ENCODE peak calls at places on chromosome 15, in seven cellular contexts. N, Q, A, S, G, M and Z are unnamed samples. For H3K4me1, the result is how much of the 10 kb centered on the place peaks cover.

GRCh38 chr15:66765478-66766281 is 63.6 kb downstream of the SMAD6 start:
- DNase-seq in N (no peak), Q (no peak), A (no peak), S (peak), G (no peak), M (peak), Z (peak)

GRCh38 chr15:95284933-95285401 is 1045.5 kb upstream of the NR2F2 start:
- DNase-seq in N (no peak), Q (no peak), A (no peak), S (peak), G (peak), M (no peak), Z (no peak)

GRCh38 chr15:56817266-56817665 is 84.0 kb upstream of the ZNF280D start:
- DNase-seq in N (no peak), Q (no peak), A (no peak), S (peak), G (peak), M (no peak), Z (no peak)

GRCh38 chr15:30649952-30650929 is 24.3 kb downstream of the ARHGAP11B start:
- DNase-seq in N (no peak), Q (no peak), A (no peak), S (no peak), G (peak), M (no peak), Z (no peak)

GRCh38 chr15:98649996-98650870 is 1.9 kb downstream of the IGF1R start:
- DNase-seq in N (peak), Q (peak), A (peak), S (peak), G (peak), M (peak), Z (peak)

GRCh38 chr15:73876779-73877178 is 3.4 kb downstream of the TBC1D21 start:
- DNase-seq in N (no peak), Q (no peak), A (no peak), S (no peak), G (peak), M (no peak), Z (no peak)

GRCh38 chr15:55615445-55615844 is 27.3 kb upstream of the PYGO1 start:
- DNase-seq in N (no peak), Q (no peak), A (no peak), S (no peak), G (no peak), M (no peak), Z (no peak)

GRCh38 chr15:98405013-98405412 is 243.3 kb upstream of the IGF1R start:
- DNase-seq in N (no peak), Q (no peak), A (no peak), S (no peak), G (no peak), M (no peak), Z (no peak)

GRCh38 chr15:97747342-97747741 is 213.2 kb upstream of the ARRDC4 start:
- DNase-seq in N (no peak), Q (no peak), A (no peak), S (no peak), G (peak), M (no peak), Z (no peak)

GRCh38 chr15:75729304-75730069 is 16.8 kb upstream of the CSPG4 start:
- DNase-seq in N (no peak), Q (no peak), A (no peak), S (no peak), G (no peak), M (no peak), Z (no peak)

GRCh38 chr15:67322481-67322880 is 67.9 kb downstream of the IQCH start:
- DNase-seq in N (no peak), Q (no peak), A (no peak), S (peak), G (no peak), M (no peak), Z (no peak)

GRCh38 chr15:85800460-85801123 is 5.9 kb upstream of the KLHL25 start:
- DNase-seq in N (peak), Q (peak), A (no peak), S (peak), G (peak), M (peak), Z (peak)

GRCh38 chr15:88309363-88309762 is 52.8 kb upstream of the NTRK3 start:
- DNase-seq in N (no peak), Q (no peak), A (no peak), S (no peak), G (peak), M (no peak), Z (no peak)

GRCh38 chr15:78714890-78715289 is 73.9 kb upstream of the CHRNB4 start:
- DNase-seq in N (no peak), Q (no peak), A (peak), S (peak), G (no peak), M (no peak), Z (no peak)

GRCh38 chr15:44812029-44812517 is 75.7 kb downstream of the TRIM69 start:
- DNase-seq in N (no peak), Q (no peak), A (no peak), S (no peak), G (no peak), M (peak), Z (no peak)

GRCh38 chr15:22867886-22868285 is 29.4 kb downstream of the NIPA2 start:
- DNase-seq in N (no peak), Q (no peak), A (no peak), S (no peak), G (no peak), M (no peak), Z (no peak)

GRCh38 chr15:95170587-95171380 is 939.4 kb downstream of the MCTP2 start:
- DNase-seq in N (no peak), Q (no peak), A (no peak), S (no peak), G (no peak), M (no peak), Z (no peak)

GRCh38 chr15:86647810-86648440 is 568.3 kb downstream of the AGBL1 start:
- DNase-seq in N (no peak), Q (no peak), A (no peak), S (no peak), G (no peak), M (no peak), Z (no peak)

GRCh38 chr15:65952425-65953053 is 83.2 kb downstream of the RAB11A start:
- DNase-seq in N (no peak), Q (peak), A (no peak), S (peak), G (peak), M (no peak), Z (no peak)

GRCh38 chr15:89665449-89666146 is 10.3 kb upstream of the KIF7 start:
- DNase-seq in N (peak), Q (peak), A (no peak), S (peak), G (peak), M (peak), Z (peak)

GRCh38 chr15:47374222-47374621 is 343.1 kb upstream of the SEMA6D start:
- DNase-seq in N (no peak), Q (no peak), A (no peak), S (no peak), G (peak), M (no peak), Z (no peak)

GRCh38 chr15:101269479-101270223 is 7.6 kb downstream of the SELENOS start:
- DNase-seq in N (peak), Q (no peak), A (no peak), S (peak), G (peak), M (no peak), Z (no peak)

GRCh38 chr15:57728436-57728835 is 21.9 kb downstream of the POLR2M start:
- DNase-seq in N (no peak), Q (no peak), A (no peak), S (no peak), G (no peak), M (no peak), Z (no peak)

GRCh38 chr15:85722789-85723188 is 71.9 kb downstream of the KLHL25 start:
- DNase-seq in N (no peak), Q (no peak), A (no peak), S (no peak), G (no peak), M (no peak), Z (no peak)

GRCh38 chr15:51401872-51402517 is 60.5 kb downstream of the GLDN start:
- DNase-seq in N (peak), Q (peak), A (peak), S (peak), G (peak), M (peak), Z (peak)

GRCh38 chr15:63306480-63307073 is 29.2 kb downstream of the APH1B start:
- DNase-seq in N (no peak), Q (no peak), A (no peak), S (no peak), G (no peak), M (no peak), Z (no peak)

GRCh38 chr15:63221346-63221745 is 31.9 kb downstream of the RAB8B start:
- DNase-seq in N (no peak), Q (peak), A (no peak), S (peak), G (no peak), M (peak), Z (peak)

GRCh38 chr15:75062706-75063105 is 39.3 kb downstream of the PPCDC start:
- DNase-seq in N (no peak), Q (no peak), A (no peak), S (no peak), G (no peak), M (no peak), Z (no peak)

GRCh38 chr15:63402498-63403253 is 21.0 kb upstream of the CA12 start:
- DNase-seq in N (no peak), Q (no peak), A (no peak), S (peak), G (peak), M (no peak), Z (no peak)

GRCh38 chr15:67089218-67090193 is 24.1 kb downstream of the SMAD3 start:
- DNase-seq in N (no peak), Q (no peak), A (no peak), S (peak), G (no peak), M (no peak), Z (peak)

GRCh38 chr15:92714071-92714456 is 58.5 kb upstream of the FAM174B start:
- DNase-seq in N (no peak), Q (no peak), A (no peak), S (peak), G (peak), M (no peak), Z (no peak)

GRCh38 chr15:34514251-34514760 is 69.1 kb downstream of the GOLGA8B start:
- DNase-seq in N (peak), Q (peak), A (no peak), S (peak), G (peak), M (peak), Z (peak)

GRCh38 chr15:90664650-90665287 is 52.4 kb upstream of the BLM start:
- DNase-seq in N (peak), Q (peak), A (no peak), S (peak), G (no peak), M (peak), Z (peak)

GRCh38 chr15:66483131-66483566 is 14.4 kb downstream of the SNAPC5 start:
- DNase-seq in N (no peak), Q (no peak), A (no peak), S (peak), G (no peak), M (no peak), Z (peak)

GRCh38 chr15:31216210-31216911 is 110.3 kb upstream of the KLF13 start:
- DNase-seq in N (peak), Q (peak), A (peak), S (peak), G (peak), M (peak), Z (peak)

GRCh38 chr15:25774871-25775270 is 88.3 kb downstream of the ATP10A start:
- DNase-seq in N (no peak), Q (no peak), A (no peak), S (no peak), G (no peak), M (no peak), Z (no peak)

GRCh38 chr15:99504823-99505551 is 60.8 kb upstream of the MEF2A start:
- DNase-seq in N (no peak), Q (no peak), A (peak), S (peak), G (peak), M (no peak), Z (no peak)

GRCh38 chr15:78676424-78677110 is 35.6 kb upstream of the CHRNB4 start:
- DNase-seq in N (no peak), Q (no peak), A (no peak), S (no peak), G (no peak), M (no peak), Z (no peak)

GRCh38 chr15:39581501-39582285 is 814 bp downstream of the THBS1 start:
- DNase-seq in N (peak), Q (peak), A (peak), S (peak), G (peak), M (peak), Z (no peak)

DNA sequence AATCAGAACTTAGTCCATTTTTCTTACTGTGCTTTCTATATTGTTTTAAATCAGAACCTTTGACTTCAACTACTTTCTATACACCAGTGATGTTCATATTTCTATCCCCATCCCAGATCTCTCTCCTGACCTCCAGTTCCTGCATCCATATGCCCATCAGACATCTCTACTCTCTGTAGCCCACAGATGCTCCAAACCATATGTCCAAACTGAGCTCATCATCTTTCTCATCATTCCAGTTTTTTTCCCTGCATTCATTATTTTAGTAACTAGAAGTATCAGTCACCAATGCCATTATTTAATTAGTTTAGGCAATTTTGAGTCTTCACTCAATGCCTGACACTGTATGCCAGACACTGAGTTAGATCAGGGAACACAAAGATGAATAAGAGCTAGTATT is 25.4 kb upstream of the IL16 start:
- DNase-seq in N (no peak), Q (no peak), A (no peak), S (no peak), G (no peak), M (no peak), Z (no peak)
- H3K4me1 ChIP-seq in N (under half), Q (under half), A (under half), S (under half), G (under half), M (half or more), Z (under half)

GRCh38 chr15:70447511-70447910 is 315.8 kb downstream of the UACA start:
- DNase-seq in N (no peak), Q (no peak), A (no peak), S (no peak), G (no peak), M (no peak), Z (no peak)

GRCh38 chr15:70450142-70450443 is 313.3 kb downstream of the UACA start:
- DNase-seq in N (no peak), Q (no peak), A (no peak), S (no peak), G (no peak), M (no peak), Z (no peak)

GRCh38 chr15:70449311-70450141 is 313.8 kb downstream of the UACA start:
- DNase-seq in N (no peak), Q (no peak), A (no peak), S (no peak), G (no peak), M (no peak), Z (no peak)

GRCh38 chr15:70447927-70448698 is 315.2 kb downstream of the UACA start:
- DNase-seq in N (peak), Q (no peak), A (no peak), S (peak), G (no peak), M (peak), Z (peak)

GRCh38 chr15:70447081-70447480 is 316.3 kb downstream of the UACA start:
- DNase-seq in N (no peak), Q (no peak), A (no peak), S (no peak), G (no peak), M (no peak), Z (no peak)
- H3K4me1 ChIP-seq in N (under half), Q (under half), A (under half), S (under half), G (under half), M (under half), Z (under half)

GRCh38 chr15:96553006-96553405 is 222.5 kb downstream of the NR2F2 start:
- DNase-seq in N (no peak), Q (no peak), A (no peak), S (no peak), G (no peak), M (no peak), Z (no peak)
- H3K4me1 ChIP-seq in N (under half), Q (under half), A (under half), S (under half), G (under half), M (under half), Z (under half)

DNA sequence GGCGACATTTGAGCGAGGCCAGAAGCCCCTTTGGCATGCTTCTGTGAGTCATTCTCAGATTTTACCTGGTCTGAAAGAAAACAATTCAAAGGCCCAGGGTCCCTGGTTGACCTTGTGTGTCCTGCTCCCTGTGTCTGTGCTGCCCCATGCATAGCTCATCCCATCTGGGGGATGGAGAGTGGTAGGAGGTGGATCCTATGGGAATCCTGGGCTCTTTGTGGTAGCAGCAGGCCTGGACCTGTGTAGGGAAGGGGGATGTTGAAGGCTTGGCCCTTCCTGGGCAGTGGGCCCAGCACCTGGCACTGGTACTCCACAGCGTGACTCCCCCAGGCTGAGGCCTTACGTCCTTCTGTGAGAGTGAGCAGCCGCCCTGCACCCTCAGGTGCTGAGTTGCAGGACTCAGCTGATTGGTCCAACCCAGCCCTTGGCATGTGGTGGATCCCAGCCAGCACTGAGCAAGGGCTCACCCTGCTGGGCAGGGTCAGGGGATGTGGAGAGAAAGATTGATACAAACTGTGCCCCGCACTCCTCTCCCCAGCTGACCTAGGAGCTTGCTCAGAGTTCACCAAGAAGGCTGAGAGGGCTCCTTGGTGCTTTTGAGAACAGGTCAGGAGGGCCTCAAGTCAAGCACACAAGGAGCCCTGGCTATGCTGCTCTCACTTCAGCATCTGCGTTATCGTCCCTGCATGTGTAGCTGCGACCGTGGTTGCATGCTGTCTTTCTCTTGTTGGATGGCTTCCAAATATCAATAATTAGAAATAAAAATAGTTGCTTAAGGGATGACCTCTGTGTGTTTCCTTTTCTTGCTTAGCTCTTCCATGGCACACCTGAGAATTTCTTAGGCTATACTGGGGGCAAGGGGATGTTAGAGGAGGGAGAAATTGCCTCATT is 21.4 kb upstream of the JMJD7 start:
- DNase-seq in N (no peak), Q (no peak), A (no peak), S (no peak), G (no peak), M (peak), Z (no peak)
- H3K4me1 ChIP-seq in N (under half), Q (under half), A (under half), S (under half), G (under half), M (under half), Z (under half)

GRCh38 chr15:52445553-52445952 is 83.1 kb downstream of the MYO5A start:
- DNase-seq in N (no peak), Q (no peak), A (no peak), S (no peak), G (no peak), M (no peak), Z (no peak)

GRCh38 chr15:52439470-52439869 is 89.2 kb downstream of the MYO5A start:
- DNase-seq in N (no peak), Q (no peak), A (no peak), S (no peak), G (peak), M (no peak), Z (no peak)

GRCh38 chr15:52438047-52438446 is 90.6 kb downstream of the MYO5A start:
- DNase-seq in N (no peak), Q (no peak), A (no peak), S (no peak), G (no peak), M (no peak), Z (no peak)

GRCh38 chr15:52440414-52440813 is 88.3 kb downstream of the MYO5A start:
- DNase-seq in N (no peak), Q (no peak), A (no peak), S (peak), G (peak), M (no peak), Z (peak)

DNA sequence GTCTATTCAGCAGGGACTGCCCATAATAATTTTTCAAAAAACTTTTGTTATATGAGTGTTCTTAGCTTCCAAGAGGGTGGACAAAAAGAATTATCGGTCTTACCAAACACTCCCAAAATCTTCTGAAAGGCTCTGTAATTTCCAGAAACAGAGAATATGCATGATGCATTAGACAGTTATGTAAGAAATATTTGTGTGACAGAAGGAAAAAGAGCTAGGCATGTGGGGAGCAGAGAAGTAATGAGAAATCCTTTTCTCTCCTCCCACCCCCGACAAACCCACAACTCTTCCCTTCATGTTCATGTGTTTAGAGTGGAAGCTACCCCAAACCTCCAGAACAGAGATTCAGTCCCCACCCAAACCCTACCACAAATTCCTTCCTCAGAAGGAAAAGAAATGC is 86.8 kb downstream of the MYO5A start:
- DNase-seq in N (no peak), Q (no peak), A (no peak), S (peak), G (no peak), M (no peak), Z (no peak)
- H3K4me1 ChIP-seq in N (under half), Q (under half), A (under half), S (under half), G (under half), M (half or more), Z (under half)

GRCh38 chr15:64859226-64859625 is 17.5 kb downstream of the PLEKHO2 start:
- DNase-seq in N (no peak), Q (no peak), A (no peak), S (no peak), G (no peak), M (no peak), Z (no peak)

GRCh38 chr15:64855206-64856000 is 13.7 kb downstream of the PLEKHO2 start:
- DNase-seq in N (no peak), Q (no peak), A (no peak), S (peak), G (no peak), M (no peak), Z (no peak)

GRCh38 chr15:64856429-64857145 is 14.9 kb downstream of the PLEKHO2 start:
- DNase-seq in N (peak), Q (no peak), A (no peak), S (peak), G (peak), M (peak), Z (no peak)

GRCh38 chr15:64858136-64858535 is 16.4 kb downstream of the PLEKHO2 start:
- DNase-seq in N (no peak), Q (no peak), A (no peak), S (no peak), G (no peak), M (no peak), Z (no peak)

GRCh38 chr15:64857421-64857820 is 15.7 kb downstream of the PLEKHO2 start:
- DNase-seq in N (no peak), Q (no peak), A (no peak), S (peak), G (peak), M (no peak), Z (no peak)
- H3K4me1 ChIP-seq in N (half or more), Q (under half), A (half or more), S (half or more), G (under half), M (half or more), Z (under half)